ENCODE peak calls at places on chromosomes 13 and 19, in nine cellular contexts. K, X, S, A, G, C, Y, U and J are unnamed samples.

GRCh38 chr19:11881151-11881800 is 6.3 kb upstream of the ZNF69 start:
- DNase-seq in C (peak), G (peak), U (peak), K (peak), A (peak), Y (peak), S (peak), X (peak), J (no peak)

GRCh38 chr13:30159446-30159839 is 147.9 kb downstream of the KATNAL1 start:
- DNase-seq in Y (no peak), S (no peak), A (no peak), U (no peak), X (no peak), K (no peak), C (no peak), G (no peak), J (peak)

GRCh38 chr19:45591004-45591637 is 6.5 kb upstream of the OPA3 start:
- DNase-seq in X (peak), G (peak), K (peak), S (peak), Y (no peak), C (peak), U (peak), A (no peak), J (no peak)

GRCh38 chr19:3190921-3191805 is 5.4 kb downstream of the NCLN start:
- DNase-seq in K (peak), C (no peak), A (no peak), X (no peak), U (no peak), S (no peak), G (no peak), Y (no peak), J (no peak)

GRCh38 chr13:112771139-112771876 is 81.5 kb downstream of the ATP11A start:
- DNase-seq in A (no peak), K (peak), U (no peak), X (no peak), G (no peak), S (no peak), C (no peak), Y (no peak), J (no peak)

GRCh38 chr19:19406878-19407639 is 1.6 kb downstream of the GATAD2A start:
- DNase-seq in S (no peak), K (peak), X (peak), U (no peak), C (peak), Y (peak), A (no peak), G (peak), J (peak)

GRCh38 chr13:95033890-95034289 is 267.4 kb downstream of the ABCC4 start:
- DNase-seq in X (no peak), A (no peak), U (no peak), K (no peak), Y (no peak), C (no peak), G (no peak), S (no peak), J (no peak)

GRCh38 chr19:53881482-53882390 is at the start of gene PRKCG:
- DNase-seq in Y (no peak), K (peak), C (peak), A (no peak), S (peak), X (peak), U (peak), G (no peak), J (no peak)

GRCh38 chr13:22945321-22946226 is 235.2 kb upstream of the SGCG start:
- DNase-seq in G (no peak), X (no peak), C (no peak), S (no peak), Y (no peak), K (no peak), A (no peak), U (no peak), J (no peak)

GRCh38 chr19:4067396-4068057 is 828 bp upstream of the ZBTB7A start:
- DNase-seq in S (no peak), G (no peak), A (no peak), Y (no peak), X (no peak), C (no peak), K (peak), U (peak), J (no peak)

GRCh38 chr13:41354416-41354815 is 43.3 kb downstream of the NAA16 start:
- DNase-seq in S (no peak), C (no peak), A (no peak), X (no peak), Y (no peak), G (no peak), K (no peak), U (no peak), J (no peak)
- TF ChIP-seq POLR2AphosphoS5 in S (no peak), C (no peak), A (no peak), X (no peak), Y (no peak), G (no peak), K (no peak), U (no peak), J (no peak)

DNA sequence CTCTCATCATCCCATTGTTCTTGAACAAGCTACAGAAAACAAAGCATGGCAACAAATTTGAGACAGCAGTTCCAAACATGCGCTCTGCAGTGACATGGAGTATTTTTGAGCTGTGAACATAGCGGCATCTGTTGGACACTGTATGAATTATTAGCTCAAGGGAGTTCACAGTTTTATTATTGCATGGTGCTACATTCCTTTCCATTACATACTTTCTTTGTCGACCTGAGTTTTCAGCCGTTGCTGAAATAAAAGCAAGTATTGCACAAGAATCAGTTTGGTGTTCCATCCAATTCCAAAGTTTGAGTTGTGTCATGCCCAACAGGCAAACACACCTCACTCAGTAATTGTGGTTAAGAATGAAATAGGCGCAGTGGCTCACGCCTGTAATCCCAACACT is 30.1 kb upstream of the METTL21C start:
- DNase-seq in K (no peak), X (no peak), Y (no peak), C (no peak), A (no peak), G (no peak), S (no peak), U (peak), J (no peak)
- TF ChIP-seq CTCF in K (no peak), X (peak), Y (peak), C (peak), A (peak), G (no peak), S (peak), U (peak), J (no peak)

GRCh38 chr13:72290962-72291681 is 424.1 kb upstream of the DACH1 start:
- DNase-seq in K (no peak), C (no peak), Y (no peak), U (no peak), X (no peak), S (peak), A (peak), G (no peak), J (no peak)
- TF ChIP-seq POLR2AphosphoS5 in K (no peak), C (no peak), Y (no peak), U (no peak), X (no peak), S (no peak), A (no peak), G (no peak), J (no peak)

GRCh38 chr19:10001899-10002298 is 8.4 kb downstream of the COL5A3 start:
- DNase-seq in G (no peak), C (peak), U (no peak), Y (no peak), S (peak), A (no peak), X (peak), K (no peak), J (no peak)
- TF ChIP-seq CTCF in G (no peak), C (no peak), U (peak), Y (no peak), S (peak), A (peak), X (peak), K (peak), J (no peak)